ENCODE peak calls at places on chromosomes 1 and 21, in five cellular contexts. One of them, this sample, is unnamed. For H3K4me1, the result is how much of the 10 kb centered on the place peaks cover.

GRCh38 chr1:21524686-21525339 is 15.6 kb downstream of the ALPL start:
- DNase-seq in PC-9: no peak
- DNase-seq in tibial artery: no peak
- DNase-seq in GM23338: no peak
- DNase-seq in heart right ventricle: no peak
- DNase-seq in this sample: peak

GRCh38 chr1:30106125-30106524 is 617.3 kb downstream of the MATN1 start:
- DNase-seq in PC-9: peak
- DNase-seq in tibial artery: no peak
- DNase-seq in GM23338: peak
- DNase-seq in heart right ventricle: no peak
- DNase-seq in this sample: peak

GRCh38 chr1:160637821-160638539 is 8.9 kb downstream of the SLAMF1 start:
- DNase-seq in PC-9: no peak
- DNase-seq in tibial artery: no peak
- DNase-seq in GM23338: peak
- DNase-seq in heart right ventricle: no peak
- DNase-seq in this sample: no peak

GRCh38 chr1:166902279-166902678 is 26.2 kb upstream of the TADA1 start:
- DNase-seq in PC-9: no peak
- DNase-seq in tibial artery: no peak
- DNase-seq in GM23338: no peak
- DNase-seq in heart right ventricle: no peak
- DNase-seq in this sample: no peak

GRCh38 chr1:160681067-160681890 is 30.3 kb downstream of the CD48 start:
- DNase-seq in PC-9: peak
- DNase-seq in tibial artery: peak
- DNase-seq in GM23338: peak
- DNase-seq in heart right ventricle: peak
- DNase-seq in this sample: peak

GRCh38 chr1:108080448-108080847 is 115.5 kb upstream of the VAV3 start:
- DNase-seq in PC-9: no peak
- DNase-seq in tibial artery: no peak
- DNase-seq in GM23338: no peak
- DNase-seq in heart right ventricle: no peak
- DNase-seq in this sample: no peak

GRCh38 chr1:53553734-53554509 is 94.7 kb downstream of the DMRTB1 start:
- DNase-seq in PC-9: no peak
- DNase-seq in tibial artery: no peak
- DNase-seq in GM23338: no peak
- DNase-seq in heart right ventricle: no peak
- DNase-seq in this sample: no peak

GRCh38 chr1:60809204-60809985 is 273.0 kb upstream of the NFIA start:
- DNase-seq in PC-9: no peak
- DNase-seq in tibial artery: no peak
- DNase-seq in GM23338: no peak
- DNase-seq in heart right ventricle: no peak
- DNase-seq in this sample: no peak

GRCh38 chr1:241408170-241408569 is 51.2 kb upstream of the RGS7 start:
- DNase-seq in PC-9: no peak
- DNase-seq in tibial artery: no peak
- DNase-seq in GM23338: peak
- DNase-seq in heart right ventricle: no peak
- DNase-seq in this sample: no peak

GRCh38 chr1:154730251-154730650 is 122.3 kb upstream of the ADAR start:
- DNase-seq in PC-9: peak
- DNase-seq in tibial artery: no peak
- DNase-seq in GM23338: peak
- DNase-seq in heart right ventricle: peak
- DNase-seq in this sample: no peak

GRCh38 chr1:78005755-78006154 is 1.0 kb downstream of the DNAJB4 start:
- DNase-seq in PC-9: no peak
- DNase-seq in tibial artery: no peak
- DNase-seq in GM23338: no peak
- DNase-seq in heart right ventricle: peak
- DNase-seq in this sample: no peak

GRCh38 chr21:41346758-41347157 is 15.1 kb upstream of the MX2 start:
- DNase-seq in PC-9: no peak
- DNase-seq in tibial artery: no peak
- DNase-seq in GM23338: no peak
- DNase-seq in heart right ventricle: no peak
- DNase-seq in this sample: no peak

GRCh38 chr21:41349607-41350390 is 12.0 kb upstream of the MX2 start:
- DNase-seq in PC-9: no peak
- DNase-seq in tibial artery: no peak
- DNase-seq in GM23338: no peak
- DNase-seq in heart right ventricle: no peak
- DNase-seq in this sample: no peak

GRCh38 chr21:41348434-41348833 is 13.4 kb upstream of the MX2 start:
- DNase-seq in PC-9: no peak
- DNase-seq in tibial artery: no peak
- DNase-seq in GM23338: no peak
- DNase-seq in heart right ventricle: no peak
- DNase-seq in this sample: no peak

GRCh38 chr21:41345934-41346685 is 15.7 kb upstream of the MX2 start:
- DNase-seq in PC-9: no peak
- DNase-seq in tibial artery: no peak
- DNase-seq in GM23338: no peak
- DNase-seq in heart right ventricle: no peak
- DNase-seq in this sample: no peak

DNA sequence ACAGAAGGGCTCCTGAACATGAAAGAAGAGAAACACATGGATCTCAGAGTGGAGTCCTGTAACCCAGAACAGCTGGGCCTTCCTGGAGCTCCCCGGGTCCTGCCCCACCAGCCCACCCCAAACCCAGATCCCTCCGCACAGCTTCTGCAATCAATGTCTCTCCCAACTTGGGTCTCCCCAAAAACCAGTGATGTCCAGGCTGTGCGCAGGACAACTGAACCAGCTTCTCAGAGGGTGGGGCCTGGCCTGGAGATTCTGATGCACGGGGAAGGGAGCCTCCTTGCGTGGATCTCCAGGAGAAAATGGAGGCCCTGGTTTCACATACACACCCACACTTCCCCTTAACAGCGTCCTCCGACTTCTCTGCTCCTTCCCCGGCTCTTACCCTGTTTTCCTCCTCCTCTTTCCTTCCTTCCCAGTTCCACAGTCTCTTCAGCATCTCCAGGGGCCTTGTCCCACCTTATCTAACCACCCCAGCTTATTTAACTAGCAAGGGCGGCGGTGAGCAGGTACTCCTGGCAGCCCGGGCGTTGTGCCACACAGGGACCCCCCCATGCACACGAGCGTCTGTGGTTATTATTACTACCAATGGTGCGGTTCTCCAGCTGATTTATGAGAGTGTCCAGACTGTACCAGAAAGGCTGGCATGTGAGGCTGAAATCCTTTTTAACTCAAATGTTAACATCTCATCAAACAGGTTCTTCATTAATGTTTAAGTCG is 11.2 kb upstream of the MX2 start:
- DNase-seq in PC-9: no peak
- DNase-seq in tibial artery: no peak
- DNase-seq in GM23338: no peak
- DNase-seq in heart right ventricle: no peak
- DNase-seq in this sample: no peak
- H3K4me1 ChIP-seq in PC-9: under half
- H3K4me1 ChIP-seq in tibial artery: under half
- H3K4me1 ChIP-seq in GM23338: under half
- H3K4me1 ChIP-seq in heart right ventricle: under half
- H3K4me1 ChIP-seq in this sample: under half

DNA sequence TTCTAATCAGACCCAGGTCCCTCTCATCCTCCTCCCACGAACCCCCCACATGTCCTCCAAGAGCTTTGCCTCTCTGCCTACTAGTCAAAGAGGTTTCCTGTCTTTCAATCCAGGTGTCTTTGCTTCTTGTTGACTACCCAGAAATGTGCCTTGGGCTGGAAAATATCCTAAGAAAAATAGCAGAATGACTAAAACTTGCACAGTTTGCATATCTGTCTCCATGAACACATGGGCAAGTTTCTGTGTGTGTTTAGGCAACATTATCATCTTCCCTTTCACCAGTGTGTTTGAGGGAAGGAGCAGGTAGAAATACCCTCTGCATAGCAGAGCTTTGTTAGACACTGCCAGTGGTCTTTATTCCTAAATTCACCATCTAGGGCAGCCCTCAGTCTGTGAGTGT is 1.5 kb downstream of the C1orf116 start:
- DNase-seq in PC-9: no peak
- DNase-seq in tibial artery: no peak
- DNase-seq in GM23338: no peak
- DNase-seq in heart right ventricle: no peak
- DNase-seq in this sample: no peak
- H3K4me3 ChIP-seq in PC-9: peak
- H3K4me3 ChIP-seq in tibial artery: no peak
- H3K4me3 ChIP-seq in GM23338: no peak
- H3K4me3 ChIP-seq in heart right ventricle: no peak
- H3K4me3 ChIP-seq in this sample: no peak

GRCh38 chr1:109399326-109399957 is 1.7 kb upstream of the SORT1 start:
- DNase-seq in PC-9: no peak
- DNase-seq in tibial artery: no peak
- DNase-seq in GM23338: peak
- DNase-seq in heart right ventricle: peak
- DNase-seq in this sample: no peak

GRCh38 chr1:109398343-109399225 is 866 bp upstream of the SORT1 start:
- DNase-seq in PC-9: no peak
- DNase-seq in tibial artery: no peak
- DNase-seq in GM23338: no peak
- DNase-seq in heart right ventricle: no peak
- DNase-seq in this sample: no peak

GRCh38 chr1:109400035-109400655 is 2.4 kb upstream of the SORT1 start:
- DNase-seq in PC-9: no peak
- DNase-seq in tibial artery: no peak
- DNase-seq in GM23338: no peak
- DNase-seq in heart right ventricle: no peak
- DNase-seq in this sample: no peak

GRCh38 chr1:109404838-109405237 is 7.1 kb upstream of the SORT1 start:
- DNase-seq in PC-9: no peak
- DNase-seq in tibial artery: no peak
- DNase-seq in GM23338: no peak
- DNase-seq in heart right ventricle: no peak
- DNase-seq in this sample: no peak

DNA sequence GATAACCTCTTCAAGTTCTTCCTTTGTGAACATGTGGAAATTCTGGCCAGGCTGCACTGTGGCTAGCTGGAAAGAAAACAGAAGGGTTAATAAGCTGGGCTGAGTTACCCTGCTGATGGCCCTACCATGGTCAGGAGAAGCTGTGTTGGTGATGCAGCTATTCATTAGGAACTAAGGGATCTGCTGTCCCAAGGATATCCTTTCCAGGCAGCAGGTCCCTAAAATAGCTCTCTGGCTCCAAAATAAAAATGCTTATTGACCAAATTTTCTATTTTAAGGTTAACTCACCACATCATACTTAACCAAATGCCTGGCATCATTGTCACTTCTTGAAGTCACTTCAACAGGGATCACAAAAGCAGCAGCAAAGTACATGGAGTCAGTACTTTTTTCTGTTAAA is 4.3 kb upstream of the SORT1 start:
- DNase-seq in PC-9: no peak
- DNase-seq in tibial artery: no peak
- DNase-seq in GM23338: no peak
- DNase-seq in heart right ventricle: no peak
- DNase-seq in this sample: no peak
- H3K27ac ChIP-seq in PC-9: no peak
- H3K27ac ChIP-seq in tibial artery: peak
- H3K27ac ChIP-seq in GM23338: no peak
- H3K27ac ChIP-seq in heart right ventricle: no peak
- H3K27ac ChIP-seq in this sample: peak

GRCh38 chr1:208156310-208156709 is 87.9 kb downstream of the PLXNA2 start:
- DNase-seq in PC-9: no peak
- DNase-seq in tibial artery: no peak
- DNase-seq in GM23338: no peak
- DNase-seq in heart right ventricle: no peak
- DNase-seq in this sample: no peak
- H3K4me1 ChIP-seq in PC-9: under half
- H3K4me1 ChIP-seq in tibial artery: under half
- H3K4me1 ChIP-seq in GM23338: under half
- H3K4me1 ChIP-seq in heart right ventricle: half or more
- H3K4me1 ChIP-seq in this sample: under half

GRCh38 chr1:243497939-243498681 is 242.3 kb downstream of the SDCCAG8 start:
- DNase-seq in PC-9: no peak
- DNase-seq in tibial artery: no peak
- DNase-seq in GM23338: no peak
- DNase-seq in heart right ventricle: no peak
- DNase-seq in this sample: no peak

GRCh38 chr1:243495442-243496172 is 239.8 kb downstream of the SDCCAG8 start:
- DNase-seq in PC-9: no peak
- DNase-seq in tibial artery: no peak
- DNase-seq in GM23338: no peak
- DNase-seq in heart right ventricle: no peak
- DNase-seq in this sample: no peak

GRCh38 chr1:243495032-243495431 is 239.2 kb downstream of the SDCCAG8 start:
- DNase-seq in PC-9: no peak
- DNase-seq in tibial artery: no peak
- DNase-seq in GM23338: no peak
- DNase-seq in heart right ventricle: no peak
- DNase-seq in this sample: no peak

GRCh38 chr1:243496806-243497205 is 241.0 kb downstream of the SDCCAG8 start:
- DNase-seq in PC-9: no peak
- DNase-seq in tibial artery: no peak
- DNase-seq in GM23338: no peak
- DNase-seq in heart right ventricle: no peak
- DNase-seq in this sample: no peak

GRCh38 chr1:243496173-243496553 is 240.3 kb downstream of the SDCCAG8 start:
- DNase-seq in PC-9: no peak
- DNase-seq in tibial artery: peak
- DNase-seq in GM23338: no peak
- DNase-seq in heart right ventricle: no peak
- DNase-seq in this sample: peak
- H3K4me3 ChIP-seq in PC-9: no peak
- H3K4me3 ChIP-seq in tibial artery: no peak
- H3K4me3 ChIP-seq in GM23338: no peak
- H3K4me3 ChIP-seq in heart right ventricle: no peak
- H3K4me3 ChIP-seq in this sample: no peak

DNA sequence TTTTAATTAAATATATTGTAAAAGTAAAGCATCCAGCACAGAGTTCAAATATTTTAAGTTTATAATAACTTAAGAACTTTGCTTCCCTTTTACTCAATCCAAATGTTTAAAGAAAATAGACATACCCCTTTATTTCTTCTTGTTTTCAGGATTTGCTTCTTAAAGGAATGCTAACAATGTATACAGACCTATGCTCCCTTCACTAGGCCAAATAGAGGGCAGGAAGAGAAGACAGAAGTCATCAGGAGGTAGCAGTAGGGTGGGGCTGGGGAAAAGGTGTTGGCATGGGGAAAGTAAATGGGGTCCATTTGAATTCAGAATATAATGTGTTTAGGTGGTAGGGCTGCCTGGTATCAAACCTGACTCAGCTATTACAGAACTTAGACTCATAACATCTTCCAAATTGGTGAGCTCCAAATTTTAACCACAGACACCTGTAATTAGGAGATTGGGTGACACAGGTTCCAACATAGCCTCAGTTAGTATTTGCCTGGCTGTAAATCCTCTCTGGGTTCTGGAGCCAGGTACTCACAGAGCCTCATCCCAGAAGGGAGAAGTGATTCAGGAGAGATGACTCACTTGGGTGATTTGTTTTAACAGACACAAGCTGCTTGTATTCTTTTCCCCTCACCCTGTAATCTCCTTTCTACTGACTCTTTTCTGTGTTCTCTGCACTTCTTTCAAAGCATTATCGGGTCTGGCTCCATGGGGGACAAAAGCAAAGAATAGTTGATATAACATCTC is 60.1 kb upstream of the DUSP10 start:
- DNase-seq in PC-9: no peak
- DNase-seq in tibial artery: no peak
- DNase-seq in GM23338: peak
- DNase-seq in heart right ventricle: no peak
- DNase-seq in this sample: no peak
- H3K27ac ChIP-seq in PC-9: peak
- H3K27ac ChIP-seq in tibial artery: no peak
- H3K27ac ChIP-seq in GM23338: no peak
- H3K27ac ChIP-seq in heart right ventricle: no peak
- H3K27ac ChIP-seq in this sample: no peak

This sample was measured in right cardiac atrium.